ENCODE peak calls at places on chromosomes 4 and X, in eight cellular contexts. One of them, this sample, is unnamed.

GRCh38 chr4:105197777-105198176 is 51.1 kb downstream of the TET2 start:
- DNase-seq in EL: peak; percentile 26
- DNase-seq in GM13976: no peak
- DNase-seq in aorta: no peak
- DNase-seq in OCI-LY7: no peak
- DNase-seq in NCI-H1694 treated with DMSO at 0.1 percent for 48 hours: no peak
- DNase-seq in GDM1: no peak
- DNase-seq in Ammon's horn: no peak
- DNase-seq in this sample: no peak

GRCh38 chr4:80989921-80990544 is 40.5 kb upstream of the BMP3 start:
- DNase-seq in GM13976: peak; percentile 14
- DNase-seq in EL: peak; percentile 46
- DNase-seq in NCI-H1694 treated with DMSO at 0.1 percent for 48 hours: peak; percentile 30
- DNase-seq in Ammon's horn: peak; percentile 68
- DNase-seq in aorta: no peak
- DNase-seq in GDM1: no peak
- DNase-seq in OCI-LY7: peak; percentile 87
- DNase-seq in this sample: peak; percentile 16

GRCh38 chr4:37066149-37066548 is 178.4 kb upstream of the NWD2 start:
- DNase-seq in OCI-LY7: no peak
- DNase-seq in Ammon's horn: peak; percentile 4
- DNase-seq in GDM1: no peak
- DNase-seq in GM13976: no peak
- DNase-seq in aorta: no peak
- DNase-seq in NCI-H1694 treated with DMSO at 0.1 percent for 48 hours: peak; percentile 37
- DNase-seq in EL: no peak
- DNase-seq in this sample: no peak

GRCh38 chr4:157521916-157522315 is 301.4 kb downstream of the GRIA2 start:
- DNase-seq in NCI-H1694 treated with DMSO at 0.1 percent for 48 hours: no peak
- DNase-seq in GDM1: no peak
- DNase-seq in OCI-LY7: no peak
- DNase-seq in GM13976: no peak
- DNase-seq in Ammon's horn: no peak
- DNase-seq in EL: no peak
- DNase-seq in aorta: no peak
- DNase-seq in this sample: no peak

GRCh38 chr4:65654976-65655375 is 15.3 kb downstream of the EPHA5 start:
- DNase-seq in GDM1: no peak
- DNase-seq in OCI-LY7: no peak
- DNase-seq in GM13976: no peak
- DNase-seq in Ammon's horn: no peak
- DNase-seq in aorta: no peak
- DNase-seq in NCI-H1694 treated with DMSO at 0.1 percent for 48 hours: no peak
- DNase-seq in EL: no peak
- DNase-seq in this sample: no peak

GRCh38 chr4:98613453-98614075 is 44.8 kb downstream of the TSPAN5 start:
- DNase-seq in EL: no peak
- DNase-seq in OCI-LY7: no peak
- DNase-seq in NCI-H1694 treated with DMSO at 0.1 percent for 48 hours: no peak
- DNase-seq in aorta: no peak
- DNase-seq in GDM1: no peak
- DNase-seq in GM13976: no peak
- DNase-seq in Ammon's horn: no peak
- DNase-seq in this sample: no peak

GRCh38 chr4:85956296-85956955 is 403.4 kb downstream of the MAPK10 start:
- DNase-seq in aorta: no peak
- DNase-seq in NCI-H1694 treated with DMSO at 0.1 percent for 48 hours: no peak
- DNase-seq in GDM1: no peak
- DNase-seq in EL: no peak
- DNase-seq in Ammon's horn: no peak
- DNase-seq in GM13976: no peak
- DNase-seq in OCI-LY7: no peak
- DNase-seq in this sample: no peak

GRCh38 chr4:77481856-77482255 is 123.8 kb upstream of the CXCL13 start:
- DNase-seq in OCI-LY7: no peak
- DNase-seq in Ammon's horn: no peak
- DNase-seq in GM13976: no peak
- DNase-seq in EL: peak; percentile 15
- DNase-seq in GDM1: no peak
- DNase-seq in NCI-H1694 treated with DMSO at 0.1 percent for 48 hours: no peak
- DNase-seq in aorta: no peak
- DNase-seq in this sample: no peak

GRCh38 chr4:69147334-69147733 is 51.1 kb downstream of the UGT2B7 start:
- DNase-seq in EL: no peak
- DNase-seq in aorta: no peak
- DNase-seq in OCI-LY7: no peak
- DNase-seq in GDM1: no peak
- DNase-seq in GM13976: no peak
- DNase-seq in NCI-H1694 treated with DMSO at 0.1 percent for 48 hours: no peak
- DNase-seq in Ammon's horn: no peak
- DNase-seq in this sample: no peak

GRCh38 chrX:41475166-41475565 is 28.0 kb downstream of the NYX start:
- DNase-seq in GDM1: no peak
- DNase-seq in EL: no peak
- DNase-seq in GM13976: no peak
- DNase-seq in Ammon's horn: peak; percentile 7
- DNase-seq in OCI-LY7: no peak
- DNase-seq in aorta: no peak
- DNase-seq in NCI-H1694 treated with DMSO at 0.1 percent for 48 hours: no peak
- DNase-seq in this sample: no peak

GRCh38 chr4:968221-968620 is 5.1 kb downstream of the DGKQ start:
- DNase-seq in NCI-H1694 treated with DMSO at 0.1 percent for 48 hours: no peak
- DNase-seq in Ammon's horn: no peak
- DNase-seq in GM13976: no peak
- DNase-seq in EL: no peak
- DNase-seq in GDM1: no peak
- DNase-seq in OCI-LY7: no peak
- DNase-seq in aorta: no peak
- DNase-seq in this sample: no peak

GRCh38 chr4:175827510-175827909 is 15.4 kb upstream of the GPM6A start:
- DNase-seq in OCI-LY7: no peak
- DNase-seq in EL: no peak
- DNase-seq in GM13976: no peak
- DNase-seq in Ammon's horn: no peak
- DNase-seq in aorta: no peak
- DNase-seq in GDM1: no peak
- DNase-seq in NCI-H1694 treated with DMSO at 0.1 percent for 48 hours: no peak
- DNase-seq in this sample: no peak

GRCh38 chr4:123198706-123199105 is 197.9 kb upstream of the SPRY1 start:
- DNase-seq in Ammon's horn: no peak
- DNase-seq in NCI-H1694 treated with DMSO at 0.1 percent for 48 hours: no peak
- DNase-seq in OCI-LY7: no peak
- DNase-seq in aorta: no peak
- DNase-seq in EL: no peak
- DNase-seq in GM13976: no peak
- DNase-seq in GDM1: no peak
- DNase-seq in this sample: no peak

GRCh38 chr4:141090473-141090872 is 42.8 kb downstream of the RNF150 start:
- DNase-seq in Ammon's horn: no peak
- DNase-seq in GDM1: no peak
- DNase-seq in OCI-LY7: no peak
- DNase-seq in EL: no peak
- DNase-seq in NCI-H1694 treated with DMSO at 0.1 percent for 48 hours: no peak
- DNase-seq in GM13976: no peak
- DNase-seq in aorta: no peak
- DNase-seq in this sample: no peak

GRCh38 chr4:82515705-82516104 is 46.1 kb downstream of the TMEM150C start:
- DNase-seq in GM13976: no peak
- DNase-seq in OCI-LY7: no peak
- DNase-seq in NCI-H1694 treated with DMSO at 0.1 percent for 48 hours: no peak
- DNase-seq in Ammon's horn: peak; percentile 91
- DNase-seq in GDM1: no peak
- DNase-seq in EL: peak; percentile 85
- DNase-seq in aorta: no peak
- DNase-seq in this sample: no peak

GRCh38 chr4:38598489-38598888 is 65.5 kb upstream of the KLF3 start:
- DNase-seq in Ammon's horn: no peak
- DNase-seq in GDM1: no peak
- DNase-seq in NCI-H1694 treated with DMSO at 0.1 percent for 48 hours: no peak
- DNase-seq in EL: no peak
- DNase-seq in aorta: no peak
- DNase-seq in GM13976: no peak
- DNase-seq in OCI-LY7: no peak
- DNase-seq in this sample: no peak

GRCh38 chr4:64368741-64369140 is 40.5 kb downstream of the TECRL start:
- DNase-seq in EL: no peak
- DNase-seq in NCI-H1694 treated with DMSO at 0.1 percent for 48 hours: no peak
- DNase-seq in GM13976: no peak
- DNase-seq in GDM1: no peak
- DNase-seq in OCI-LY7: no peak
- DNase-seq in Ammon's horn: no peak
- DNase-seq in aorta: no peak
- DNase-seq in this sample: no peak

GRCh38 chrX:1778817-1779216 is 164.0 kb downstream of the ASMT start:
- DNase-seq in GM13976: no peak
- DNase-seq in EL: peak; percentile 2
- DNase-seq in NCI-H1694 treated with DMSO at 0.1 percent for 48 hours: no peak
- DNase-seq in GDM1: no peak
- DNase-seq in aorta: no peak
- DNase-seq in Ammon's horn: no peak
- DNase-seq in OCI-LY7: no peak
- DNase-seq in this sample: no peak

GRCh38 chr4:55355555-55355954 is 9.5 kb downstream of the SRD5A3 start:
- DNase-seq in OCI-LY7: no peak
- DNase-seq in aorta: no peak
- DNase-seq in GDM1: no peak
- DNase-seq in EL: no peak
- DNase-seq in Ammon's horn: no peak
- DNase-seq in NCI-H1694 treated with DMSO at 0.1 percent for 48 hours: no peak
- DNase-seq in GM13976: no peak
- DNase-seq in this sample: no peak

GRCh38 chr4:73870260-73870659 is 1.1 kb downstream of the CXCL1 start:
- DNase-seq in GM13976: no peak
- DNase-seq in GDM1: no peak
- DNase-seq in Ammon's horn: no peak
- DNase-seq in NCI-H1694 treated with DMSO at 0.1 percent for 48 hours: no peak
- DNase-seq in OCI-LY7: no peak
- DNase-seq in EL: peak; percentile 25
- DNase-seq in aorta: no peak
- DNase-seq in this sample: peak; percentile 61

GRCh38 chr4:164012396-164013027 is 518.0 kb downstream of the TMA16 start:
- DNase-seq in NCI-H1694 treated with DMSO at 0.1 percent for 48 hours: no peak
- DNase-seq in GM13976: peak; percentile 3
- DNase-seq in Ammon's horn: peak; percentile 20
- DNase-seq in aorta: no peak
- DNase-seq in EL: no peak
- DNase-seq in GDM1: no peak
- DNase-seq in OCI-LY7: peak; percentile 10
- DNase-seq in this sample: no peak

GRCh38 chr4:123599920-123600394 is 203.4 kb downstream of the SPRY1 start:
- DNase-seq in Ammon's horn: peak; percentile 88
- DNase-seq in aorta: peak; percentile 78
- DNase-seq in NCI-H1694 treated with DMSO at 0.1 percent for 48 hours: no peak
- DNase-seq in GM13976: peak; percentile 39
- DNase-seq in GDM1: peak; percentile 93
- DNase-seq in OCI-LY7: peak; percentile 84
- DNase-seq in EL: no peak
- DNase-seq in this sample: peak; percentile 99

This sample was measured in MV-4-11.